ENCODE peak calls at places on chromosomes 4 and X, in four cellular contexts. One of them, this sample, is unnamed.

GRCh38 chr4:88017516-88018302 is 10.3 kb downstream of the PKD2 start:
- DNase-seq in omental fat pad: no peak
- DNase-seq in fibroblast of pulmonary artery: peak
- DNase-seq in neural progenitor cell: no peak
- DNase-seq in this sample: no peak

GRCh38 chrX:127578395-127578794 is 473.8 kb downstream of the ACTRT1 start:
- DNase-seq in fibroblast of pulmonary artery: no peak
- DNase-seq in neural progenitor cell: no peak
- DNase-seq in omental fat pad: no peak
- DNase-seq in this sample: no peak

GRCh38 chr4:176319704-176320339 is at the start of gene SPCS3:
- DNase-seq in omental fat pad: peak
- DNase-seq in neural progenitor cell: peak
- DNase-seq in fibroblast of pulmonary artery: peak
- DNase-seq in this sample: peak

GRCh38 chrX:107506596-107507031 is 57.2 kb downstream of the FRMPD3 start:
- DNase-seq in neural progenitor cell: no peak
- DNase-seq in omental fat pad: no peak
- DNase-seq in fibroblast of pulmonary artery: no peak
- DNase-seq in this sample: no peak

GRCh38 chrX:16552546-16552945 is 97.4 kb upstream of the S100G start:
- DNase-seq in omental fat pad: no peak
- DNase-seq in neural progenitor cell: no peak
- DNase-seq in fibroblast of pulmonary artery: peak
- DNase-seq in this sample: no peak

GRCh38 chrX:68550193-68550592 is 51.3 kb downstream of the YIPF6 start:
- DNase-seq in omental fat pad: no peak
- DNase-seq in fibroblast of pulmonary artery: no peak
- DNase-seq in neural progenitor cell: no peak
- DNase-seq in this sample: no peak

GRCh38 chr4:46933686-46934085 is 24.6 kb upstream of the COX7B2 start:
- DNase-seq in fibroblast of pulmonary artery: no peak
- DNase-seq in omental fat pad: no peak
- DNase-seq in neural progenitor cell: no peak
- DNase-seq in this sample: no peak

GRCh38 chrX:103552236-103552635 is 32.9 kb upstream of the RAB40A start:
- DNase-seq in omental fat pad: no peak
- DNase-seq in neural progenitor cell: no peak
- DNase-seq in fibroblast of pulmonary artery: peak
- DNase-seq in this sample: no peak

DNA sequence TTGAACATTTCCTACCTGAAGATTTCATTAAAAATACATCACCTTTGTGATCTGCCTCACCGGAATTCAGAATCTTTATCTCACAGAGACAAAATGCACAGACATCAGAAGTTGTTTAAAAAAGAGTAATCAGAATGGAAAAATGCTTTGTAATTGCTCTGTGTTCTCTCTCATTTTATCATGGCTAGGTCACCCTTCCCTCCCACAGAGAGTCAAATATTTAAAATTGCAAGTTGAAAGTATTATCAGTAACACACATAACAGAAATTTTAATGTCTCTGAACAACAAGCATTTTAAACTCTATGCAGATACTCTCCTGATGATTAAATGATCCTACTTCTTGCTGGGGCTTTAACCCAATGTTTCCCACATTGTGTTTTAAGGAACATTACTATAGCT is 362.0 kb downstream of the CBLL2 start:
- DNase-seq in omental fat pad: no peak
- DNase-seq in fibroblast of pulmonary artery: peak
- DNase-seq in neural progenitor cell: no peak
- DNase-seq in this sample: no peak
- TF ChIP-seq CTCF in omental fat pad: no peak
- TF ChIP-seq CTCF in fibroblast of pulmonary artery: no peak
- TF ChIP-seq CTCF in neural progenitor cell: no peak
- TF ChIP-seq CTCF in this sample: no peak

GRCh38 chr4:62407534-62407933 is 1207.4 kb downstream of the ADGRL3 start:
- DNase-seq in fibroblast of pulmonary artery: no peak
- DNase-seq in omental fat pad: no peak
- DNase-seq in neural progenitor cell: no peak
- DNase-seq in this sample: no peak

GRCh38 chr4:62410371-62411003 is 1210.4 kb downstream of the ADGRL3 start:
- DNase-seq in omental fat pad: no peak
- DNase-seq in fibroblast of pulmonary artery: no peak
- DNase-seq in neural progenitor cell: no peak
- DNase-seq in this sample: no peak

GRCh38 chr4:62408467-62408866 is 1208.3 kb downstream of the ADGRL3 start:
- DNase-seq in neural progenitor cell: no peak
- DNase-seq in fibroblast of pulmonary artery: peak
- DNase-seq in omental fat pad: no peak
- DNase-seq in this sample: no peak
- TF ChIP-seq CTCF in neural progenitor cell: no peak
- TF ChIP-seq CTCF in fibroblast of pulmonary artery: peak
- TF ChIP-seq CTCF in omental fat pad: no peak
- TF ChIP-seq CTCF in this sample: no peak

GRCh38 chrX:140661657-140662056 is 47.9 kb upstream of the LINC00632 start:
- DNase-seq in fibroblast of pulmonary artery: no peak
- DNase-seq in omental fat pad: no peak
- DNase-seq in neural progenitor cell: no peak
- DNase-seq in this sample: no peak
- TF ChIP-seq CTCF in fibroblast of pulmonary artery: no peak
- TF ChIP-seq CTCF in omental fat pad: no peak
- TF ChIP-seq CTCF in neural progenitor cell: peak
- TF ChIP-seq CTCF in this sample: no peak

DNA sequence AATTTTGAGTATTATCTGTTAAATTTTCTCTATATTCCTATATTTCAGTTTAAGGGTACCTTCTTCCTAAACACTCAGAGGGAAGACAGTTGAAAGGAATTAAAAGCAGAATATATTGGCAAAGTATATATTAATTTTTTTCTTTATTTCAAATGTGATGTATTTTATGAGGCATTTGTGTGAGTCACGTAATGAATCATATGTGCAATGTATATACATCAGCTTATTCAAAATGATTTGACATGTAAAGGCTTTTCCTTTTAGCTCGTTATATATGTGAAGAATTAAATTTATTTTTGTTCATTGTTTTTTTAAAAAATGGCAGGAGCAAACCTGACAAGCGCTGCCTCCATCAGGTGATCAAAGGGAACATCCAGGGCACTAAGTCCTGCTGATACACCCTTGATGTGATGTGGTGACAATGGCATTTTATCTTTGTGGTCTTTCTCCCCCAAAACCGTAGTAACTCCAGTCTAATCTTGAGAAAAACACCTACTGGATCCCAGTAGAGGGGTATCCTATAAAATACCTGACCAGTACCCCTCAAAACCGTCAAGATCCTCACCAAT is 8.9 kb downstream of the WWC2 start:
- DNase-seq in fibroblast of pulmonary artery: no peak
- DNase-seq in neural progenitor cell: no peak
- DNase-seq in omental fat pad: no peak
- DNase-seq in this sample: no peak
- TF ChIP-seq CTCF in fibroblast of pulmonary artery: no peak
- TF ChIP-seq CTCF in neural progenitor cell: no peak
- TF ChIP-seq CTCF in omental fat pad: no peak
- TF ChIP-seq CTCF in this sample: no peak

GRCh38 chr4:10186228-10187214 is 69.9 kb upstream of the WDR1 start:
- DNase-seq in fibroblast of pulmonary artery: peak
- DNase-seq in neural progenitor cell: no peak
- DNase-seq in omental fat pad: no peak
- DNase-seq in this sample: no peak
- TF ChIP-seq CTCF in fibroblast of pulmonary artery: peak
- TF ChIP-seq CTCF in neural progenitor cell: no peak
- TF ChIP-seq CTCF in omental fat pad: no peak
- TF ChIP-seq CTCF in this sample: no peak

DNA sequence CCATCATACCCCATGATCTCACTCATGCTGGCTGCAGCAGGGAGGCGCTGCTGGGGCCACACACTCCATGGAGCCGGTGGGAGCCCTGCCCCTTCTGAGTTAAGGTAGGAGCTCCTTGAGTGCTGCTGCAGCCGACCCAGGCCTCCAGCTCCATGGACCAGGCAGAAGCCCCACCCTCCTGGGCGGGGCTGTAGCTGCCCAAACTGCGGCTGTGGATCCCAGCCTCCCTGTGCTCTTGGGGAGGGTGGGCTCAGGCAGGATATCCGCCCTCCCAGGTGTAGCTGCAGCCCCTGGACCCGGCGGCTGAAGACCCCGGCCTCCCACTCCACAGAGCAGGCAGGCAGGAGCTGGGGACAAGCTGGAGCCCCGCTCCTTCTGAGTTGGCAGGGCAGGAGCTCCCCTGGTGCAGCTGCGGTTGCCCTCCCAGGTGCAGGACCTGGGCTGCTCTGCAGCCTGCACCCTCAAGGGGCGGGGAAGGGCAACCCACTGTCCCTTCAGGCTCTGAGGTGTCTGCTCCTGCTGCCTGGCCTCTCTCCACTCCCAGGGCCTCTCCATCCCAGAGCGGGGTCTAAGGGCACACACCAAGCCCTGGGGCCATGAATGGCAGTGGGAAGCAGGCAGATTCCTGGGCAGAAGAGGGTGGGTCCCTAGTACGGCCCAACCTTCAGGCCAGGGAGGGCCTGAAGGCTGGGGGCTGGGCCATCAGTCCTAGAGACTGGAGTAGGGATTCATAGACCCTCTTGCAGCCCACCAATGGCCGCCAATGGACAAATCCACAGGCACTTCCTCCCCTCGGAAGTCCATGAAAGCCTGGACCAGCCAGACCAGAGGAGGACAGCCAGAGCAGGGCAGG is 466.1 kb downstream of the DTHD1 start:
- DNase-seq in omental fat pad: no peak
- DNase-seq in fibroblast of pulmonary artery: no peak
- DNase-seq in neural progenitor cell: no peak
- DNase-seq in this sample: no peak
- TF ChIP-seq CTCF in omental fat pad: no peak
- TF ChIP-seq CTCF in fibroblast of pulmonary artery: no peak
- TF ChIP-seq CTCF in neural progenitor cell: no peak
- TF ChIP-seq CTCF in this sample: no peak

GRCh38 chr4:47942420-47942819 is 28.0 kb upstream of the NFXL1 start:
- DNase-seq in neural progenitor cell: peak
- DNase-seq in omental fat pad: no peak
- DNase-seq in fibroblast of pulmonary artery: no peak
- DNase-seq in this sample: no peak

GRCh38 chr4:47945930-47946726 is 31.7 kb upstream of the NFXL1 start:
- DNase-seq in fibroblast of pulmonary artery: no peak
- DNase-seq in omental fat pad: no peak
- DNase-seq in neural progenitor cell: no peak
- DNase-seq in this sample: no peak
- TF ChIP-seq CTCF in fibroblast of pulmonary artery: peak
- TF ChIP-seq CTCF in omental fat pad: no peak
- TF ChIP-seq CTCF in neural progenitor cell: peak
- TF ChIP-seq CTCF in this sample: peak

GRCh38 chr4:172666711-172667368 is 501.8 kb upstream of the GALNT7 start:
- DNase-seq in neural progenitor cell: peak
- DNase-seq in fibroblast of pulmonary artery: peak
- DNase-seq in omental fat pad: no peak
- DNase-seq in this sample: peak
- TF ChIP-seq CTCF in neural progenitor cell: peak
- TF ChIP-seq CTCF in fibroblast of pulmonary artery: no peak
- TF ChIP-seq CTCF in omental fat pad: no peak
- TF ChIP-seq CTCF in this sample: no peak

DNA sequence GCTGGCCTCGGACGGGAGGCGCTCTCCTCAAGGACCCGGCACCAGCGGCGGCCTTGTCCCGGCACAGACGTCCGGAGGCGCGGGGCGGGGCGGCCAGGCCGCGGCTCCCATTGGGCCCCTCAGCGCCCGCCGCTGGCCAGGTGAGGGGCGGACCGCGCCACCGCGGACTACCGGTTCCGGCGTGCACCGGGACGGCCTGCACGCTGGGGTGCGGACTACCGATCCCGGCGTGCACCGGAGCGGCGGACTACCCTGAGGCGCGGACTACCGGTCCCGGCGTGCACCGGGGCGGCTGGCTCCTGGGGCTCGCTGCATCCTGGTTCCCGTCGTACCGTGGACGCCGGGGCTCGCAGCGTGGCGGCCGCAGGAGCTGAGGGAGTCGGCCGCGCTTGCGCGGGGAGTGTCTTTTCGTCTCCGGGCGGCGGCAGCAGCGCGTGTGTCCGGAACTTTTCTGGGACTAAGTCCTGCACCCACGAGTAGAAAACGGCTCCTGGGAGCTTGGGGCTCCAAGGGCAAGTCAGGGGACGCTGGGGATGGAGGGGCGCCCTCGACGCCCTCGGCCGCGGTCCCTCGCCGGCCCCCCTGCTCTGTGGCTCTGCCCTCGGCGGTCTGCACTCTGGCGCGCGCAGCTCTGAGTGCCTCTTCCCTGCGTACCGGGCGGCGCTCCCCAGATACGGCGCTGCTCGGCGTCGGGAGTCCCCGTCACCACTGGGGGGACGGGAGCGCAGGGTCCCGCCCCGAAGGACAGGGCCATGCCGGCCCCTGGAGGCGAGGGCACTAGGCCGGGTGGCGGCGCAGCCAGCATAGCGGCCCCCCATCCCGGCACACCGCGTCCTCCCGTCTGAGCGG is at the start of gene LETM1:
- DNase-seq in omental fat pad: peak
- DNase-seq in fibroblast of pulmonary artery: peak
- DNase-seq in neural progenitor cell: peak
- DNase-seq in this sample: peak
- TF ChIP-seq CTCF in omental fat pad: no peak
- TF ChIP-seq CTCF in fibroblast of pulmonary artery: no peak
- TF ChIP-seq CTCF in neural progenitor cell: peak
- TF ChIP-seq CTCF in this sample: no peak

This sample was measured in glutamatergic neuron.